ENCODE peak calls at places on chromosomes 11 and 22, in four cellular contexts. One of them, this sample, is unnamed.

GRCh38 chr22:42116848-42117424 is 13.7 kb downstream of the CYP2D6 start:
- DNase-seq in WTC11: peak; percentile 62
- DNase-seq in IMR-90: peak; percentile 4
- DNase-seq in pancreas: no peak
- DNase-seq in this sample: no peak

GRCh38 chr11:47467372-47467771 is 18.4 kb upstream of the RAPSN start:
- DNase-seq in WTC11: no peak
- DNase-seq in IMR-90: no peak
- DNase-seq in pancreas: no peak
- DNase-seq in this sample: no peak

GRCh38 chr11:64340671-64341335 is 799 bp downstream of the CCDC88B start:
- DNase-seq in pancreas: peak; percentile 70
- DNase-seq in WTC11: peak; percentile 94
- DNase-seq in IMR-90: no peak
- DNase-seq in this sample: no peak

GRCh38 chr22:45053571-45053970 is 43.8 kb upstream of the PHF21B start:
- DNase-seq in IMR-90: no peak
- DNase-seq in WTC11: no peak
- DNase-seq in pancreas: no peak
- DNase-seq in this sample: no peak

GRCh38 chr22:32203181-32204105 is 1.4 kb downstream of the RFPL2 start:
- DNase-seq in IMR-90: no peak
- DNase-seq in pancreas: no peak
- DNase-seq in WTC11: peak; percentile 36
- DNase-seq in this sample: no peak

GRCh38 chr22:29820941-29821789 is 16.9 kb downstream of the ASCC2 start:
- DNase-seq in WTC11: no peak
- DNase-seq in pancreas: peak; percentile 80
- DNase-seq in IMR-90: peak; percentile 98
- DNase-seq in this sample: peak; percentile 87

GRCh38 chr11:35165416-35166368 is 26.7 kb downstream of the CD44 start:
- DNase-seq in pancreas: no peak
- DNase-seq in WTC11: no peak
- DNase-seq in IMR-90: peak; percentile 50
- DNase-seq in this sample: peak; percentile 73

GRCh38 chr22:36856792-36857135 is 4.0 kb upstream of the NCF4 start:
- DNase-seq in pancreas: no peak
- DNase-seq in WTC11: no peak
- DNase-seq in IMR-90: no peak
- DNase-seq in this sample: no peak

GRCh38 chr11:2674681-2675131 is 25.1 kb downstream of the KCNQ1OT1 start:
- DNase-seq in WTC11: no peak
- DNase-seq in pancreas: peak; percentile 51
- DNase-seq in IMR-90: no peak
- DNase-seq in this sample: no peak

GRCh38 chr11:12547953-12548650 is 126.1 kb upstream of the TEAD1 start:
- DNase-seq in IMR-90: no peak
- DNase-seq in pancreas: no peak
- DNase-seq in WTC11: no peak
- DNase-seq in this sample: no peak

GRCh38 chr11:36149538-36150242 is 139.5 kb downstream of the COMMD9 start:
- DNase-seq in pancreas: no peak
- DNase-seq in IMR-90: peak; percentile 100
- DNase-seq in WTC11: peak; percentile 34
- DNase-seq in this sample: peak; percentile 98

GRCh38 chr11:12925520-12925919 is 83.6 kb upstream of the RASSF10 start:
- DNase-seq in IMR-90: no peak
- DNase-seq in pancreas: no peak
- DNase-seq in WTC11: no peak
- DNase-seq in this sample: no peak

GRCh38 chr22:44710474-44711235 is 8.7 kb downstream of the PRR5 start:
- DNase-seq in WTC11: no peak
- DNase-seq in pancreas: no peak
- DNase-seq in IMR-90: no peak
- DNase-seq in this sample: no peak

GRCh38 chr22:45314054-45314721 is 4.5 kb downstream of the FAM118A start:
- DNase-seq in IMR-90: no peak
- DNase-seq in WTC11: no peak
- DNase-seq in pancreas: no peak
- DNase-seq in this sample: no peak

GRCh38 chr22:46193898-46194310 is 43.6 kb downstream of the PPARA start:
- DNase-seq in pancreas: no peak
- DNase-seq in IMR-90: no peak
- DNase-seq in WTC11: no peak
- DNase-seq in this sample: no peak

GRCh38 chr11:68584097-68584496 is 100.2 kb upstream of the GAL start:
- DNase-seq in IMR-90: peak; percentile 4
- DNase-seq in WTC11: peak; percentile 87
- DNase-seq in pancreas: peak; percentile 65
- DNase-seq in this sample: no peak

GRCh38 chr11:116927163-116927772 is 89.8 kb upstream of the APOA1 start:
- DNase-seq in pancreas: no peak
- DNase-seq in IMR-90: no peak
- DNase-seq in WTC11: no peak
- DNase-seq in this sample: no peak

GRCh38 chr11:64888761-64889511 is 10.5 kb upstream of the EHD1 start:
- DNase-seq in pancreas: no peak
- DNase-seq in WTC11: no peak
- DNase-seq in IMR-90: no peak
- DNase-seq in this sample: no peak

GRCh38 chr22:39132281-39132680 is 20.2 kb downstream of the CBX7 start:
- DNase-seq in WTC11: no peak
- DNase-seq in pancreas: no peak
- DNase-seq in IMR-90: no peak
- DNase-seq in this sample: no peak

GRCh38 chr11:82003671-82004148 is 730.0 kb downstream of the FAM181B start:
- DNase-seq in IMR-90: no peak
- DNase-seq in pancreas: no peak
- DNase-seq in WTC11: no peak
- DNase-seq in this sample: no peak

GRCh38 chr11:24623121-24623520 is 126.3 kb downstream of the LUZP2 start:
- DNase-seq in pancreas: no peak
- DNase-seq in WTC11: no peak
- DNase-seq in IMR-90: peak; percentile 57
- DNase-seq in this sample: no peak

GRCh38 chr11:690738-691633 is 4.0 kb downstream of the DEAF1 start:
- DNase-seq in pancreas: no peak
- DNase-seq in WTC11: no peak
- DNase-seq in IMR-90: no peak
- DNase-seq in this sample: no peak

GRCh38 chr11:86577663-86578636 is 94.5 kb downstream of the ME3 start:
- DNase-seq in WTC11: no peak
- DNase-seq in IMR-90: peak; percentile 91
- DNase-seq in pancreas: no peak
- DNase-seq in this sample: peak; percentile 83

GRCh38 chr11:125348704-125349635 is 147.1 kb downstream of the FEZ1 start:
- DNase-seq in WTC11: peak; percentile 90
- DNase-seq in IMR-90: peak; percentile 19
- DNase-seq in pancreas: peak; percentile 84
- DNase-seq in this sample: no peak

GRCh38 chr22:20606784-20607128 is 99.3 kb downstream of the MED15 start:
- DNase-seq in IMR-90: no peak
- DNase-seq in WTC11: no peak
- DNase-seq in pancreas: no peak
- DNase-seq in this sample: no peak

GRCh38 chr11:75862437-75862836 is 47.4 kb downstream of the UVRAG start:
- DNase-seq in WTC11: no peak
- DNase-seq in pancreas: no peak
- DNase-seq in IMR-90: no peak
- DNase-seq in this sample: no peak

GRCh38 chr11:63478896-63479295 is 12.1 kb downstream of the PLAAT5 start:
- DNase-seq in WTC11: peak; percentile 36
- DNase-seq in pancreas: no peak
- DNase-seq in IMR-90: peak; percentile 75
- DNase-seq in this sample: peak; percentile 66

GRCh38 chr22:17258015-17258827 is 39.0 kb upstream of the ADA2 start:
- DNase-seq in IMR-90: no peak
- DNase-seq in WTC11: peak; percentile 76
- DNase-seq in pancreas: peak; percentile 75
- DNase-seq in this sample: no peak

GRCh38 chr11:71125150-71125549 is 127.2 kb downstream of the SHANK2 start:
- DNase-seq in pancreas: no peak
- DNase-seq in WTC11: no peak
- DNase-seq in IMR-90: no peak
- DNase-seq in this sample: no peak

GRCh38 chr11:73493838-73494598 is 103.9 kb downstream of the FAM168A start:
- DNase-seq in IMR-90: peak; percentile 78
- DNase-seq in WTC11: peak; percentile 21
- DNase-seq in pancreas: no peak
- DNase-seq in this sample: peak; percentile 84

GRCh38 chr11:73496134-73496533 is 101.8 kb downstream of the FAM168A start:
- DNase-seq in WTC11: no peak
- DNase-seq in pancreas: no peak
- DNase-seq in IMR-90: no peak
- DNase-seq in this sample: no peak

DNA sequence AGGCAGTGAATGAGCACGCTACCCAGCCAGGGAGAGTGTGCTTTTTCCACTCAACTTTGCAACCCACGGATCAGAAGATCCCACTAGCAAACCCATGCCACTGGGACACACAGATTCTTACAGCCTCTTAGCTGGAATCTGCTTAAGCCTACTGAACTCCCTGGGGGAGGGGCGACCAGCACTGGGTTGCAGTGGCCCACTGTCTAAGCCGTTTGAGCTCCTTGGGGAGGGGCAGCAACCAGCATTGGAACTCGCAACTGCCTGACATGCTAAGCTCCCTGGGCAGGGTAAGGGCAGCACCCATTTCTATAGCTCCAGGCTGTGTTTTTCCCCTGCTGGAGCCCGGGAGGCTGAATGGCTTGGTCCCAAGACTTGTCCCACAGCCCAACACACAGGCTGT is 99.6 kb downstream of the FAM168A start:
- DNase-seq in IMR-90: no peak
- DNase-seq in WTC11: no peak
- DNase-seq in pancreas: no peak
- DNase-seq in this sample: no peak
- TF ChIP-seq CTCF in IMR-90: no peak
- TF ChIP-seq CTCF in WTC11: no peak
- TF ChIP-seq CTCF in pancreas: no peak
- TF ChIP-seq CTCF in this sample: no peak

DNA sequence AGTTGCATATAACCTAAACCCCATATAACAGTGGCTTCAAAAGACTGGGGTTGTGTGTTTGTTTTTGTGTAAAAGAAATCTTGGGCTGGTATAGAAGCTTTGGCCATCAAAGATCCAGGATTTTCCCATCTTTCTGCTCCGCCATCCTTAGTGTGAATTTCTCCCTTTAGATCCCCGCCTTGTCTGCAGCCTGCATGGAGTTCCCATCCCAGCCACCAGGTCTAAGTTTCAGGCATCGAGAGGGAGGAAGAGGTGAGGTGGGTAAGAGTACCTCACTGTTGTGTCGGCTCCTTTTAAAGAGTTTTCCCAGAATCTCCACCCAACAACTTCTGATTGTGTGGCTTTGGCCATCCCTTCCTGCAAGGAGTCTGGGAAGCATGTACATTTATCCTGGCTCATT is 195.5 kb upstream of the SORL1-AS1 start:
- DNase-seq in WTC11: no peak
- DNase-seq in IMR-90: no peak
- DNase-seq in pancreas: no peak
- DNase-seq in this sample: no peak
- TF ChIP-seq CTCF in WTC11: no peak
- TF ChIP-seq CTCF in IMR-90: no peak
- TF ChIP-seq CTCF in pancreas: no peak
- TF ChIP-seq CTCF in this sample: peak; percentile 26

GRCh38 chr11:72575533-72576170 is 98.6 kb downstream of the PDE2A start:
- DNase-seq in WTC11: no peak
- DNase-seq in IMR-90: no peak
- DNase-seq in pancreas: no peak
- DNase-seq in this sample: no peak

GRCh38 chr11:72574046-72574445 is 100.2 kb downstream of the PDE2A start:
- DNase-seq in pancreas: no peak
- DNase-seq in WTC11: no peak
- DNase-seq in IMR-90: no peak
- DNase-seq in this sample: no peak

GRCh38 chr11:72574534-72575460 is 99.4 kb downstream of the PDE2A start:
- DNase-seq in IMR-90: no peak
- DNase-seq in pancreas: no peak
- DNase-seq in WTC11: no peak
- DNase-seq in this sample: no peak

GRCh38 chr11:72570893-72571741 is 103.1 kb downstream of the PDE2A start:
- DNase-seq in WTC11: no peak
- DNase-seq in IMR-90: no peak
- DNase-seq in pancreas: no peak
- DNase-seq in this sample: no peak

GRCh38 chr11:72573380-72573949 is 100.8 kb downstream of the PDE2A start:
- DNase-seq in IMR-90: peak; percentile 11
- DNase-seq in pancreas: no peak
- DNase-seq in WTC11: peak; percentile 78
- DNase-seq in this sample: peak; percentile 25
- TF ChIP-seq CTCF in IMR-90: peak; percentile 54
- TF ChIP-seq CTCF in pancreas: peak; percentile 15
- TF ChIP-seq CTCF in WTC11: peak; percentile 60
- TF ChIP-seq CTCF in this sample: peak; percentile 82

GRCh38 chr22:37996515-37997246 is 12.3 kb upstream of the SOX10 start:
- DNase-seq in IMR-90: no peak
- DNase-seq in pancreas: no peak
- DNase-seq in WTC11: no peak
- DNase-seq in this sample: no peak
- TF ChIP-seq CTCF in IMR-90: no peak
- TF ChIP-seq CTCF in pancreas: no peak
- TF ChIP-seq CTCF in WTC11: no peak
- TF ChIP-seq CTCF in this sample: no peak

GRCh38 chr11:121426476-121427454 is 25.3 kb upstream of the SORL1 start:
- DNase-seq in WTC11: peak; percentile 71
- DNase-seq in pancreas: peak; percentile 80
- DNase-seq in IMR-90: no peak
- DNase-seq in this sample: no peak
- TF ChIP-seq CTCF in WTC11: no peak
- TF ChIP-seq CTCF in pancreas: no peak
- TF ChIP-seq CTCF in IMR-90: no peak
- TF ChIP-seq CTCF in this sample: no peak